ENCODE peak calls at places on chromosomes 6 and 20, in six cellular contexts. Z, A, U, B, Q and D are unnamed samples. For H3K4me1, the result is how much of the 10 kb centered on the place peaks cover.

GRCh38 chr6:26025047-26025893 is 62.0 kb upstream of the HFE start:
- DNase-seq in Z (no peak), A (no peak), U (peak), B (peak), Q (no peak), D (peak)

GRCh38 chr6:125791151-125791819 is 525 bp downstream of the NCOA7 start:
- DNase-seq in Z (peak), A (no peak), U (peak), B (peak), Q (peak), D (no peak)

GRCh38 chr6:141460743-141461484 is 671.8 kb upstream of the GJE1 start:
- DNase-seq in Z (no peak), A (no peak), U (no peak), B (no peak), Q (no peak), D (no peak)

GRCh38 chr6:56424542-56425083 is 177.2 kb upstream of the COL21A1 start:
- DNase-seq in Z (no peak), A (no peak), U (no peak), B (no peak), Q (no peak), D (no peak)

GRCh38 chr6:104321301-104321700 is 538.4 kb downstream of the HACE1 start:
- DNase-seq in Z (no peak), A (no peak), U (no peak), B (no peak), Q (no peak), D (no peak)

GRCh38 chr20:45359069-45359405 is 3.9 kb upstream of the SYS1 start:
- DNase-seq in Z (no peak), A (no peak), U (peak), B (peak), Q (no peak), D (no peak)

GRCh38 chr6:34791164-34791841 is 580 bp upstream of the BLTP3A start:
- DNase-seq in Z (peak), A (peak), U (peak), B (peak), Q (peak), D (peak)

GRCh38 chr6:110102411-110102810 is 77.1 kb downstream of the WASF1 start:
- DNase-seq in Z (no peak), A (no peak), U (no peak), B (no peak), Q (no peak), D (no peak)

GRCh38 chr20:39800548-39800947 is 838.4 kb downstream of the DHX35 start:
- DNase-seq in Z (peak), A (peak), U (peak), B (no peak), Q (no peak), D (peak)

GRCh38 chr6:166567107-166567506 is 19.4 kb downstream of the RAMACL start:
- DNase-seq in Z (no peak), A (peak), U (no peak), B (no peak), Q (no peak), D (no peak)

GRCh38 chr6:150025201-150025917 is at the start of gene RAET1L:
- DNase-seq in Z (no peak), A (peak), U (peak), B (peak), Q (peak), D (peak)

GRCh38 chr6:168541307-168541706 is 100.3 kb downstream of the SMOC2 start:
- DNase-seq in Z (no peak), A (no peak), U (no peak), B (no peak), Q (no peak), D (no peak)

GRCh38 chr6:133805876-133806275 is 83.0 kb upstream of the TCF21 start:
- DNase-seq in Z (no peak), A (no peak), U (no peak), B (no peak), Q (no peak), D (no peak)

GRCh38 chr6:143158113-143158581 is 97.5 kb downstream of the AIG1 start:
- DNase-seq in Z (no peak), A (no peak), U (no peak), B (no peak), Q (no peak), D (no peak)

GRCh38 chr20:13870349-13870748 is 85.5 kb downstream of the NDUFAF5 start:
- DNase-seq in Z (no peak), A (no peak), U (no peak), B (no peak), Q (no peak), D (no peak)

GRCh38 chr6:119350202-119351004 is 842 bp upstream of the MAN1A1 start:
- DNase-seq in Z (no peak), A (no peak), U (no peak), B (no peak), Q (peak), D (no peak)

GRCh38 chr20:1215386-1216170 is 10.3 kb upstream of the RAD21L1 start:
- DNase-seq in Z (no peak), A (no peak), U (no peak), B (no peak), Q (no peak), D (no peak)

GRCh38 chr20:32480361-32481199 is 104.6 kb downstream of the NOL4L start:
- DNase-seq in Z (no peak), A (no peak), U (peak), B (no peak), Q (peak), D (no peak)

GRCh38 chr20:32482251-32483220 is 102.6 kb downstream of the NOL4L start:
- DNase-seq in Z (no peak), A (no peak), U (peak), B (no peak), Q (peak), D (peak)

GRCh38 chr20:32479697-32480140 is 105.4 kb downstream of the NOL4L start:
- DNase-seq in Z (no peak), A (no peak), U (peak), B (no peak), Q (peak), D (no peak)

GRCh38 chr20:32483351-32484220 is 101.5 kb downstream of the NOL4L start:
- DNase-seq in Z (peak), A (peak), U (peak), B (no peak), Q (peak), D (peak)

GRCh38 chr20:32481311-32482103 is 103.6 kb downstream of the NOL4L start:
- DNase-seq in Z (no peak), A (no peak), U (no peak), B (no peak), Q (peak), D (no peak)
- H3K27ac ChIP-seq in Z (peak), A (peak), U (peak), B (peak), Q (peak), D (peak)

GRCh38 chr20:62926229-62927127 is at the start of gene DIDO1:
- DNase-seq in Z (peak), A (peak), U (peak), B (peak), Q (peak), D (peak)
- H3K4me1 ChIP-seq in Z (under half), A (under half), U (half or more), B (under half), Q (under half), D (half or more)

GRCh38 chr6:151682251-151682650 is 125.2 kb upstream of the ESR1 start:
- DNase-seq in Z (no peak), A (no peak), U (no peak), B (no peak), Q (no peak), D (no peak)

GRCh38 chr6:151681426-151682059 is 125.9 kb upstream of the ESR1 start:
- DNase-seq in Z (no peak), A (peak), U (no peak), B (no peak), Q (no peak), D (no peak)

GRCh38 chr6:151683381-151683780 is 124.1 kb upstream of the ESR1 start:
- DNase-seq in Z (no peak), A (no peak), U (no peak), B (no peak), Q (no peak), D (no peak)

GRCh38 chr6:151680846-151681425 is 126.5 kb upstream of the ESR1 start:
- DNase-seq in Z (no peak), A (no peak), U (no peak), B (no peak), Q (no peak), D (no peak)

GRCh38 chr6:151682922-151683321 is 124.6 kb upstream of the ESR1 start:
- DNase-seq in Z (no peak), A (no peak), U (no peak), B (no peak), Q (no peak), D (no peak)
- H3K27ac ChIP-seq in Z (no peak), A (no peak), U (no peak), B (no peak), Q (no peak), D (no peak)

GRCh38 chr6:11831653-11832052 is 53.0 kb upstream of the ADTRP start:
- DNase-seq in Z (no peak), A (no peak), U (no peak), B (no peak), Q (no peak), D (no peak)

GRCh38 chr6:11828185-11828897 is 49.7 kb upstream of the ADTRP start:
- DNase-seq in Z (no peak), A (no peak), U (no peak), B (no peak), Q (no peak), D (no peak)

GRCh38 chr6:11826779-11827178 is 48.2 kb upstream of the ADTRP start:
- DNase-seq in Z (no peak), A (no peak), U (no peak), B (no peak), Q (no peak), D (no peak)

GRCh38 chr6:11830520-11830919 is 51.9 kb upstream of the ADTRP start:
- DNase-seq in Z (no peak), A (no peak), U (no peak), B (no peak), Q (no peak), D (no peak)

GRCh38 chr6:11830105-11830504 is 51.5 kb upstream of the ADTRP start:
- DNase-seq in Z (peak), A (no peak), U (no peak), B (no peak), Q (no peak), D (no peak)
- H3K4me1 ChIP-seq in Z (under half), A (under half), U (under half), B (under half), Q (under half), D (under half)

DNA sequence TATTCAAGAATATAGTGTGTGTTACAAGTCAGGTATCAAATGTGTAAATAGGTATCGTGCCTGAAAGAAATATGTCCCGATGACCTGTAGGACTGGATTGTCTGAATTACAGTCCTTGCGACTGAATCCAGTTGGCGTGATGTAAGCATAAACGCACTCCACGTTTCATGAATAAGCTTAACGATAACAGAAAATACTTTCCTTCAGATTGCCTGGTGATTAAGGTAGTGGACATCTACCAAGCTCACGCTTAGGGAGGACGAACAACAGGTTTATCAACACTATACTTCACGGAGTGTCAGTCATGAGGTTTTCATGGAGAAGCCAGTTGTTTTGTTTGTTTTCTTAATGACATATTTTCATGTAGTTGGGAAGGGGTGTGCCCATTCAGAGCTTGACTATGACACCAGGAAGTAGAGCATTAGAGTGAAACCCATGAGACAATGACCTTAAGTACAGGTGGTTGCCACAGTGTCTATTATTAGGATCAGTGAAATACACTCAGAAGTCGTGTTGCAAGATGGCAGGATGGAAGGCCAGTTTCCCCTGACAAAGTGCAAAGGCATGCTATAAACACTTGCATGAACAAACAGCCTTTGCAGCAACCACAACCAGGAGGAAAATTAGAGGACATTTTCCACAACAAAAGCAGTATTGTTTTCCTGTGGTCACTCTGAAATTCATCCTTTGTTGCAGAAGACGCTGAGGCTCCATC is 305.8 kb upstream of the PRDM1 start:
- DNase-seq in Z (no peak), A (no peak), U (no peak), B (no peak), Q (no peak), D (no peak)
- H3K27ac ChIP-seq in Z (no peak), A (no peak), U (no peak), B (peak), Q (no peak), D (no peak)

GRCh38 chr6:43088654-43089056 is 12.5 kb downstream of the PTK7 start:
- DNase-seq in Z (no peak), A (no peak), U (no peak), B (peak), Q (no peak), D (no peak)

GRCh38 chr6:43089467-43089866 is 13.4 kb downstream of the PTK7 start:
- DNase-seq in Z (no peak), A (no peak), U (no peak), B (no peak), Q (no peak), D (no peak)

GRCh38 chr6:43091020-43091419 is 14.9 kb downstream of the PTK7 start:
- DNase-seq in Z (no peak), A (no peak), U (no peak), B (no peak), Q (no peak), D (no peak)

GRCh38 chr6:43090557-43090952 is 14.4 kb downstream of the PTK7 start:
- DNase-seq in Z (no peak), A (no peak), U (no peak), B (no peak), Q (no peak), D (no peak)

GRCh38 chr6:43089874-43090556 is 13.9 kb downstream of the PTK7 start:
- DNase-seq in Z (no peak), A (no peak), U (no peak), B (no peak), Q (no peak), D (no peak)
- H3K4me1 ChIP-seq in Z (under half), A (under half), U (under half), B (under half), Q (under half), D (under half)

GRCh38 chr20:62354811-62355341 is 12.2 kb downstream of the LAMA5 start:
- DNase-seq in Z (no peak), A (no peak), U (no peak), B (no peak), Q (no peak), D (peak)

GRCh38 chr20:62352402-62353288 is 14.5 kb downstream of the LAMA5 start:
- DNase-seq in Z (no peak), A (peak), U (peak), B (peak), Q (no peak), D (peak)

GRCh38 chr20:62353289-62354030 is 13.7 kb downstream of the LAMA5 start:
- DNase-seq in Z (no peak), A (no peak), U (peak), B (no peak), Q (no peak), D (no peak)

GRCh38 chr20:62355527-62356142 is 11.5 kb downstream of the LAMA5 start:
- DNase-seq in Z (no peak), A (peak), U (peak), B (no peak), Q (no peak), D (peak)

GRCh38 chr20:62354031-62354808 is 12.9 kb downstream of the LAMA5 start:
- DNase-seq in Z (no peak), A (no peak), U (peak), B (no peak), Q (no peak), D (no peak)
- H3K27ac ChIP-seq in Z (no peak), A (peak), U (no peak), B (peak), Q (no peak), D (peak)